ENCODE peak calls at places on chromosomes 4 and X, in seven cellular contexts. S, Q, M, P, G, A and Z are unnamed samples.

GRCh38 chr4:119040711-119041185 is 94.9 kb upstream of the MYOZ2 start:
- DNase-seq in Q (no peak), P (peak), A (peak), G (no peak), S (peak), M (no peak), Z (no peak)

GRCh38 chr4:3286335-3287175 is 6.3 kb upstream of the RGS12 start:
- DNase-seq in P (no peak), G (no peak), S (no peak), M (peak), Q (no peak), A (no peak), Z (no peak)

GRCh38 chr4:26191353-26191752 is 129.5 kb upstream of the RBPJ start:
- DNase-seq in A (no peak), M (no peak), P (peak), S (no peak), G (no peak), Q (no peak), Z (no peak)

GRCh38 chrX:129478516-129478915 is 44.8 kb downstream of the SMARCA1 start:
- DNase-seq in S (no peak), G (no peak), A (peak), M (no peak), P (peak), Q (no peak), Z (no peak)

GRCh38 chr4:76987153-76987562 is 37.6 kb downstream of the SEPTIN11 start:
- DNase-seq in Q (no peak), M (no peak), G (no peak), S (peak), A (peak), P (peak), Z (no peak)

GRCh38 chr4:27398911-27399310 is 538.3 kb downstream of the STIM2 start:
- DNase-seq in P (peak), S (no peak), M (no peak), A (no peak), G (no peak), Q (no peak), Z (no peak)

GRCh38 chr4:78033859-78034258 is 23.3 kb upstream of the FRAS1 start:
- DNase-seq in Q (no peak), P (no peak), A (no peak), G (no peak), S (no peak), M (no peak), Z (no peak)

GRCh38 chrX:125090046-125090445 is 229.6 kb upstream of the TEX13C start:
- DNase-seq in Q (no peak), S (no peak), A (no peak), G (no peak), M (no peak), P (no peak), Z (no peak)

GRCh38 chr4:106032851-106033286 is 137.6 kb downstream of the NPNT start:
- DNase-seq in P (peak), S (peak), A (peak), M (peak), G (no peak), Q (no peak), Z (no peak)

GRCh38 chr4:173012608-173013007 is 156.0 kb upstream of the GALNT7 start:
- DNase-seq in M (no peak), S (no peak), P (no peak), G (no peak), Q (no peak), A (no peak), Z (no peak)

GRCh38 chr4:184960505-184960971 is 57.8 kb upstream of the HELT start:
- DNase-seq in G (no peak), M (no peak), S (no peak), Q (no peak), A (no peak), P (no peak), Z (no peak)

GRCh38 chr4:100014616-100015015 is 64.5 kb upstream of the H2AZ1 start:
- DNase-seq in A (no peak), Q (no peak), M (no peak), G (no peak), S (no peak), P (peak), Z (no peak)

GRCh38 chrX:13494562-13494961 is 74.8 kb upstream of the EGFL6 start:
- DNase-seq in Q (no peak), S (no peak), G (no peak), A (no peak), P (no peak), M (no peak), Z (no peak)

GRCh38 chrX:153727108-153727931 is 2.7 kb downstream of the ABCD1 start:
- DNase-seq in P (no peak), A (peak), M (peak), G (no peak), Q (peak), S (peak), Z (peak)

GRCh38 chr4:184401397-184402171 is 72.8 kb downstream of the IRF2 start:
- DNase-seq in P (no peak), G (no peak), M (no peak), Q (no peak), A (no peak), S (no peak), Z (no peak)

GRCh38 chrX:124127496-124127895 is 166.0 kb downstream of the STAG2 start:
- DNase-seq in G (no peak), S (no peak), P (no peak), A (no peak), Q (no peak), M (no peak), Z (no peak)

GRCh38 chr4:44738615-44739014 is 12.3 kb upstream of the GNPDA2 start:
- DNase-seq in S (no peak), Q (no peak), P (peak), M (no peak), G (no peak), A (no peak), Z (no peak)